ENCODE peak calls at places on chromosomes 4 and X, in eight cellular contexts. F, P, H, B, L, N, V and O are unnamed samples.

GRCh38 chrX:131764224-131764623 is 220.3 kb downstream of the OR13H1 start:
- DNase-seq in F (no peak), P (no peak), H (no peak), B (no peak), L (no peak), N (no peak), V (peak; percentile 42), O (no peak)

GRCh38 chrX:5644786-5645185 is 583.9 kb downstream of the NLGN4X start:
- DNase-seq in F (no peak), P (no peak), H (no peak), B (no peak), L (no peak), N (no peak), V (no peak), O (no peak)

GRCh38 chr4:92299152-92299551 is 4.6 kb upstream of the GRID2 start:
- DNase-seq in F (peak; percentile 21), P (peak; percentile 23), H (no peak), B (no peak), L (no peak), N (no peak), V (no peak), O (no peak)

GRCh38 chrX:150365051-150365952 is 2.2 kb downstream of the MAMLD1 start:
- DNase-seq in F (no peak), P (peak; percentile 78), H (peak; percentile 63), B (peak; percentile 80), L (peak; percentile 85), N (peak; percentile 64), V (peak; percentile 48), O (peak; percentile 50)

GRCh38 chr4:123995939-123996338 is 599.3 kb downstream of the SPRY1 start:
- DNase-seq in F (peak; percentile 83), P (peak; percentile 88), H (no peak), B (no peak), L (no peak), N (no peak), V (peak; percentile 93), O (no peak)

GRCh38 chrX:30804462-30804861 is 84.6 kb downstream of the TAB3 start:
- DNase-seq in F (peak; percentile 21), P (no peak), H (no peak), B (no peak), L (no peak), N (no peak), V (no peak), O (no peak)

GRCh38 chrX:103329991-103330390 is at the start of gene TCEAL7:
- DNase-seq in F (peak; percentile 0), P (peak; percentile 67), H (no peak), B (no peak), L (peak; percentile 33), N (no peak), V (peak; percentile 49), O (no peak)

GRCh38 chrX:38006283-38006682 is at the start of gene SYTL5:
- DNase-seq in F (peak; percentile 76), P (no peak), H (peak; percentile 3), B (no peak), L (no peak), N (no peak), V (no peak), O (no peak)

GRCh38 chr4:139848043-139848442 is 182.4 kb downstream of the MGST2 start:
- DNase-seq in F (no peak), P (no peak), H (no peak), B (no peak), L (no peak), N (no peak), V (no peak), O (no peak)

GRCh38 chr4:34181311-34181808 is 2063.0 kb downstream of the ARAP2 start:
- DNase-seq in F (peak; percentile 97), P (peak; percentile 92), H (no peak), B (no peak), L (no peak), N (no peak), V (peak; percentile 95), O (no peak)

GRCh38 chrX:80022363-80023031 is 7.9 kb downstream of the TBX22 start:
- DNase-seq in F (no peak), P (no peak), H (peak; percentile 36), B (no peak), L (peak; percentile 57), N (no peak), V (no peak), O (no peak)

GRCh38 chrX:96407043-96407442 is 277.6 kb upstream of the DIAPH2 start:
- DNase-seq in F (peak; percentile 49), P (peak; percentile 74), H (no peak), B (no peak), L (peak; percentile 4), N (peak; percentile 51), V (peak; percentile 61), O (no peak)

DNA sequence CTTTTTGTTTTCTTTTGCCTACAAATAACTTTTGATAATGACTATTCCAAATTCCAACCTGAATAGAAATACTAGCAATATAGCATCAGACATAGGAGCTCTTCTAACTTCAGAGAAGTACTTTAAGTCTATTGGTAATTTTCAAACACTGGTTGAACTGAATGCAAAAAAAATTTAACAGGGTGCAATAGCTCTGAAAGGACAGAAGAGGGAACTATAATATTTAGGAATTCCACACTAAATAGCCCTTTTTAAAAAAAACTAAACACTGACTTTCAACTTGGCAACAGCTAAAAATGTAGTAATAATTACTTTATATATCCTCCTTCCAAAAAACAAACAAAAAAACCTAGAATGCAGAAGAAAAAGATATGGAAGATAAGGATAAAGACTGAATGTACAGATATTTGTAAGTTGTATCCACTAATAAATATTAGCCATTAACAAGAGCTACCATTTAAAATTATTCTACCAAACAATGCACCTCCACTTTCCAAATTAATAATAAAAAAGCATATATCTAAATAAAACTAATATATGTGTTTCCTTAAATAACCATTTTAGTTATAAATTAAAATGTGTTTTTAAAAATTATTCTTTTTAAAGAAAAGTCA is 81.4 kb downstream of the FBXW7 start:
- DNase-seq in F (peak; percentile 43), P (peak; percentile 35), H (no peak), B (no peak), L (no peak), N (no peak), V (peak; percentile 42), O (no peak)
- TF ChIP-seq CTCF in F (peak; percentile 43), P (peak; percentile 46), H (peak; percentile 73), B (peak; percentile 18), L (peak; percentile 60), N (peak; percentile 50), V (peak; percentile 67), O (peak; percentile 44)

DNA sequence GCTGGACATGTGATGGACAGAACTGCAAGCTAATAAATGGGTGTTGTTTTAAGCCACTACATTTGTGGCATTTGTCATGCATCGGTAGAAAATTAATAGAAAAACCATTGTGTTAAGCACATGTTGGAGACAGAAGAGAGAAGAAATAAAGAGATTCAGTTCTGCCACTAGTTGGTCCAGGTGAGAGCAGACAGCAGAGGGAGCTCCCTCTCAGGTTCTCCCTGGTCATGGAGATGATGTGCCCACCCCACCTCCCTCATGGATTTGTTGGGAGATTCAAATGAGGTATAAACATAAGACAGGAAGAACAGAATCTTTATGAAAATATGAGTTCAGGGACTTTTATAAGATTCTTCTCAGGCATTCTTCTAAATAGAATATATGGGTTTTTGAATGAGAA is 36.8 kb upstream of the OCIAD2 start:
- DNase-seq in F (peak; percentile 62), P (peak; percentile 14), H (no peak), B (no peak), L (no peak), N (no peak), V (no peak), O (no peak)
- TF ChIP-seq CTCF in F (peak; percentile 59), P (peak; percentile 12), H (no peak), B (no peak), L (peak; percentile 37), N (no peak), V (peak; percentile 23), O (no peak)

DNA sequence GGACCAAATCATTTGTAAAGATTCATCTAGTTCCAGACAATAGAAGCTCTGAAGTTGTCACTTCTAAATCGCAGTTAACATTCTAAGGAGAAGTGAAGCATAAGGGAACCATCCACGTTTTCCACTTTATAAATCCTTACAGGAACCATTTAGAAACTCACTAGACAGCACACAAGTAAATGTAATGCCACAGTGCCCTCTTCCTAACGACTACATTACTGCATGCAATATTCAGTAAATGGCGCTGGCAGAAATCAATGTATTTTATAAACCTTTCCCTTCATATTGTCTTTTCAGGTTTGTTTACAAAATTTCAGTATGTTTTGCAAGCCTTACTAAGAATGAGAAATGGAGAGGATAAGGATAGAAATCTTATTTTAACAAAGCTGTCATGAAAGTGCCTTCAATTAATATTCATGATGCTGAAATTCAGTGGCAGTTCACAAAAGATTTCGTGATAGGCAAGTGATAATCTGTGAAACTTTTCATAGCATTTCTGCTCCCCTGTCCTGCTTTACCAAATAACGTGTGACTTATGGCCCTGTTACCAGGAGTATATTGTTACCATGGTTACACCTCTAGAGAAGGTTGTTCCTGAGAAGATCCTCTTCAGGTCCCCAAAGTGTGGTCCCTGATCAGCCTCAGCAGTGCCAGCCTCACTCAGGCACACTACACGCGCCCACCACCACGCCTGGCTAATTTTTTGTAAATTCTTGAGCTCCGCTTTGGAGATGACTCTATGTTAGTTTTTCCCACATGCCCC is 54.2 kb downstream of the TMA16 start:
- DNase-seq in F (peak; percentile 50), P (peak; percentile 73), H (peak; percentile 66), B (no peak), L (peak; percentile 70), N (no peak), V (peak; percentile 73), O (no peak)
- TF ChIP-seq CTCF in F (peak; percentile 47), P (peak; percentile 63), H (peak; percentile 74), B (peak; percentile 49), L (peak; percentile 78), N (peak; percentile 48), V (peak; percentile 66), O (peak; percentile 72)

GRCh38 chr4:110512901-110513300 is 36.9 kb downstream of the ENPEP start:
- DNase-seq in F (no peak), P (no peak), H (no peak), B (no peak), L (no peak), N (no peak), V (no peak), O (no peak)

GRCh38 chr4:110515676-110516075 is 39.7 kb downstream of the ENPEP start:
- DNase-seq in F (no peak), P (no peak), H (no peak), B (no peak), L (no peak), N (no peak), V (no peak), O (no peak)

GRCh38 chr4:110516106-110516922 is 40.4 kb downstream of the ENPEP start:
- DNase-seq in F (peak; percentile 77), P (peak; percentile 69), H (peak; percentile 78), B (peak; percentile 75), L (peak; percentile 73), N (peak; percentile 86), V (peak; percentile 64), O (peak; percentile 58)

GRCh38 chr4:110510955-110511544 is 35.1 kb downstream of the ENPEP start:
- DNase-seq in F (peak; percentile 71), P (peak; percentile 74), H (peak; percentile 74), B (no peak), L (peak; percentile 68), N (no peak), V (peak; percentile 75), O (no peak)

DNA sequence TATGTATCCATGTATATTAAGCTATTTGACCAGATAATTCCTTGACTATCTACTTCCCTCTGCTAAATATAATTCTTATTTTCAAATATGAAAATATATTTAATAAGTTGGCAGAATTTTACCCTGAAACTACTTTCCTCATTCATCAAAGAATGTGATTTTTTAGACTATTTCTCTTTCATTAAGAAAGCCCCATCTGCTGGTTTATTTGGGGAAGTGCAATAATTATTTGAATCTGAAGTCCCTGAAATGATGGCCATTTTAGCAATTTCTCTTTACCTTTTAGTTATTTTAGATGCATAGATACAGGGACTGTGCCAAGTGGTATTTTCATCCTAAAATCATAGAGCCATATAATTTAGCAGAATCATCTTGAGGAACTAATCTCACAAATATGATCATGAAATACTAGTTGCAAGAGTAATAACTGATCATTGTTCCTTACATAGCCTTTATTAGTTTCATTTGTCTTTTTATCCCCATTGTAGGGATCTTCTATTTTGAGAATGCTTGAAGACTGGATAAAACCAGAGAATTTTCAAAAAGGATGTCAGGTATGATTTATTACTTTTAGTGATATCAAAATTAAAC is 39.0 kb downstream of the ENPEP start:
- DNase-seq in F (peak; percentile 43), P (peak; percentile 52), H (peak; percentile 48), B (no peak), L (peak; percentile 37), N (no peak), V (peak; percentile 47), O (no peak)
- TF ChIP-seq CTCF in F (peak; percentile 30), P (peak; percentile 46), H (peak; percentile 58), B (no peak), L (peak; percentile 79), N (peak; percentile 52), V (peak; percentile 66), O (peak; percentile 88)